ENCODE peak calls at places on chromosomes 12 and 14, in seven cellular contexts. One of them, this sample, is unnamed.
A peak's percentile ranks its signal among the peaks of the same experiment; 100 is the strongest.

GRCh38 chr12:123571343-123571813 is 13.0 kb upstream of the TMED2 start:
- DNase-seq in CD8-positive, alpha-beta memory T cell: no peak
- DNase-seq in A549: peak; percentile 46
- DNase-seq in CD8-positive, alpha-beta T cell: no peak
- DNase-seq in WERI-Rb-1: peak; percentile 9
- DNase-seq in GM23338: peak; percentile 77
- DNase-seq in mammary epithelial cell: peak; percentile 56
- DNase-seq in this sample: peak; percentile 33

GRCh38 chr14:72256055-72256454 is 323.8 kb downstream of the RGS6 start:
- DNase-seq in CD8-positive, alpha-beta memory T cell: no peak
- DNase-seq in A549: no peak
- DNase-seq in CD8-positive, alpha-beta T cell: no peak
- DNase-seq in WERI-Rb-1: no peak
- DNase-seq in GM23338: no peak
- DNase-seq in mammary epithelial cell: peak; percentile 56
- DNase-seq in this sample: no peak

GRCh38 chr14:66380143-66380542 is 106.0 kb upstream of the CCDC196 start:
- DNase-seq in CD8-positive, alpha-beta memory T cell: no peak
- DNase-seq in A549: no peak
- DNase-seq in CD8-positive, alpha-beta T cell: no peak
- DNase-seq in WERI-Rb-1: no peak
- DNase-seq in GM23338: no peak
- DNase-seq in mammary epithelial cell: no peak
- DNase-seq in this sample: no peak

GRCh38 chr14:75340921-75341320 is 62.3 kb downstream of the FOS start:
- DNase-seq in CD8-positive, alpha-beta memory T cell: no peak
- DNase-seq in A549: no peak
- DNase-seq in CD8-positive, alpha-beta T cell: no peak
- DNase-seq in WERI-Rb-1: no peak
- DNase-seq in GM23338: no peak
- DNase-seq in mammary epithelial cell: no peak
- DNase-seq in this sample: no peak

GRCh38 chr12:47744005-47744651 is 14.6 kb downstream of the RAPGEF3 start:
- DNase-seq in CD8-positive, alpha-beta memory T cell: peak; percentile 26
- DNase-seq in A549: peak; percentile 37
- DNase-seq in CD8-positive, alpha-beta T cell: peak; percentile 38
- DNase-seq in WERI-Rb-1: peak; percentile 71
- DNase-seq in GM23338: peak; percentile 94
- DNase-seq in mammary epithelial cell: peak; percentile 73
- DNase-seq in this sample: no peak

GRCh38 chr12:101828463-101829196 is 2.1 kb downstream of the GNPTAB start:
- DNase-seq in CD8-positive, alpha-beta memory T cell: no peak
- DNase-seq in A549: no peak
- DNase-seq in CD8-positive, alpha-beta T cell: no peak
- DNase-seq in WERI-Rb-1: no peak
- DNase-seq in GM23338: no peak
- DNase-seq in mammary epithelial cell: no peak
- DNase-seq in this sample: peak; percentile 48

GRCh38 chr12:73514672-73515071 is 1023.0 kb upstream of the ATXN7L3B start:
- DNase-seq in CD8-positive, alpha-beta memory T cell: no peak
- DNase-seq in A549: peak; percentile 3
- DNase-seq in CD8-positive, alpha-beta T cell: no peak
- DNase-seq in WERI-Rb-1: no peak
- DNase-seq in GM23338: peak; percentile 56
- DNase-seq in mammary epithelial cell: no peak
- DNase-seq in this sample: no peak

GRCh38 chr14:99242816-99243795 is 28.9 kb downstream of the BCL11B start:
- DNase-seq in CD8-positive, alpha-beta memory T cell: no peak
- DNase-seq in A549: no peak
- DNase-seq in CD8-positive, alpha-beta T cell: no peak
- DNase-seq in WERI-Rb-1: no peak
- DNase-seq in GM23338: no peak
- DNase-seq in mammary epithelial cell: no peak
- DNase-seq in this sample: no peak

GRCh38 chr12:78248321-78248720 is 417.6 kb downstream of the NAV3 start:
- DNase-seq in CD8-positive, alpha-beta memory T cell: no peak
- DNase-seq in A549: no peak
- DNase-seq in CD8-positive, alpha-beta T cell: no peak
- DNase-seq in WERI-Rb-1: no peak
- DNase-seq in GM23338: no peak
- DNase-seq in mammary epithelial cell: no peak
- DNase-seq in this sample: no peak

GRCh38 chr12:116604151-116604550 is 45.0 kb downstream of the MAP1LC3B2 start:
- DNase-seq in CD8-positive, alpha-beta memory T cell: no peak
- DNase-seq in A549: no peak
- DNase-seq in CD8-positive, alpha-beta T cell: no peak
- DNase-seq in WERI-Rb-1: no peak
- DNase-seq in GM23338: no peak
- DNase-seq in mammary epithelial cell: no peak
- DNase-seq in this sample: no peak

GRCh38 chr12:93689076-93689834 is 12.1 kb downstream of the CRADD start:
- DNase-seq in CD8-positive, alpha-beta memory T cell: no peak
- DNase-seq in A549: no peak
- DNase-seq in CD8-positive, alpha-beta T cell: no peak
- DNase-seq in WERI-Rb-1: no peak
- DNase-seq in GM23338: no peak
- DNase-seq in mammary epithelial cell: peak; percentile 52
- DNase-seq in this sample: no peak

GRCh38 chr12:94815450-94815849 is 165.1 kb upstream of the TMCC3 start:
- DNase-seq in CD8-positive, alpha-beta memory T cell: no peak
- DNase-seq in A549: no peak
- DNase-seq in CD8-positive, alpha-beta T cell: no peak
- DNase-seq in WERI-Rb-1: no peak
- DNase-seq in GM23338: no peak
- DNase-seq in mammary epithelial cell: no peak
- DNase-seq in this sample: no peak

GRCh38 chr12:94818970-94819369 is 168.6 kb upstream of the TMCC3 start:
- DNase-seq in CD8-positive, alpha-beta memory T cell: no peak
- DNase-seq in A549: no peak
- DNase-seq in CD8-positive, alpha-beta T cell: no peak
- DNase-seq in WERI-Rb-1: no peak
- DNase-seq in GM23338: no peak
- DNase-seq in mammary epithelial cell: no peak
- DNase-seq in this sample: no peak

GRCh38 chr12:94815958-94816357 is 165.6 kb upstream of the TMCC3 start:
- DNase-seq in CD8-positive, alpha-beta memory T cell: no peak
- DNase-seq in A549: no peak
- DNase-seq in CD8-positive, alpha-beta T cell: no peak
- DNase-seq in WERI-Rb-1: no peak
- DNase-seq in GM23338: peak; percentile 96
- DNase-seq in mammary epithelial cell: no peak
- DNase-seq in this sample: peak; percentile 83

GRCh38 chr12:94813314-94813713 is 163.0 kb upstream of the TMCC3 start:
- DNase-seq in CD8-positive, alpha-beta memory T cell: no peak
- DNase-seq in A549: no peak
- DNase-seq in CD8-positive, alpha-beta T cell: no peak
- DNase-seq in WERI-Rb-1: no peak
- DNase-seq in GM23338: peak; percentile 28
- DNase-seq in mammary epithelial cell: no peak
- DNase-seq in this sample: no peak

DNA sequence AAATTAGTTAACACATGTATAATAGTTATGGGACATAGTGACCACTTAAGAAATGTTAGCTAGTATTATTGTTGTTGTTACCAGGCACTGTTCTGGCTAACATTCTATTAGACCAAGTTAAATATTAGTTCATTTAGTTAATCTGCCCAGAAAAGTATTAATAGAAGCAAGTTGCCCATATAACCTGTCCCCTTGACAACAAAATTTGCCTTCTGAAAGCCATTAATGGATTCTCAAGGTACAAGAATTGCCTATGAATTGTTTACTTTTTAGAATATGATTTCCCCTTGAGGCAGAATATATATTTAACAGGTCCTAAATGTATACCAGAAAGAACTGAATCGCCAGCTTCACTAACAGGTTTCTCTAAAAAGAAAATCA is 167.3 kb upstream of the TMCC3 start:
- DNase-seq in CD8-positive, alpha-beta memory T cell: no peak
- DNase-seq in A549: no peak
- DNase-seq in CD8-positive, alpha-beta T cell: no peak
- DNase-seq in WERI-Rb-1: no peak
- DNase-seq in GM23338: no peak
- DNase-seq in mammary epithelial cell: no peak
- DNase-seq in this sample: no peak
- H3K4me3 ChIP-seq in CD8-positive, alpha-beta memory T cell: no peak overlapping the region
- H3K4me3 ChIP-seq in A549: no peak overlapping the region
- H3K4me3 ChIP-seq in CD8-positive, alpha-beta T cell: no peak overlapping the region
- H3K4me3 ChIP-seq in WERI-Rb-1: no peak overlapping the region
- H3K4me3 ChIP-seq in GM23338: no peak overlapping the region
- H3K4me3 ChIP-seq in mammary epithelial cell: no peak overlapping the region
- H3K4me3 ChIP-seq in this sample: no peak overlapping the region

DNA sequence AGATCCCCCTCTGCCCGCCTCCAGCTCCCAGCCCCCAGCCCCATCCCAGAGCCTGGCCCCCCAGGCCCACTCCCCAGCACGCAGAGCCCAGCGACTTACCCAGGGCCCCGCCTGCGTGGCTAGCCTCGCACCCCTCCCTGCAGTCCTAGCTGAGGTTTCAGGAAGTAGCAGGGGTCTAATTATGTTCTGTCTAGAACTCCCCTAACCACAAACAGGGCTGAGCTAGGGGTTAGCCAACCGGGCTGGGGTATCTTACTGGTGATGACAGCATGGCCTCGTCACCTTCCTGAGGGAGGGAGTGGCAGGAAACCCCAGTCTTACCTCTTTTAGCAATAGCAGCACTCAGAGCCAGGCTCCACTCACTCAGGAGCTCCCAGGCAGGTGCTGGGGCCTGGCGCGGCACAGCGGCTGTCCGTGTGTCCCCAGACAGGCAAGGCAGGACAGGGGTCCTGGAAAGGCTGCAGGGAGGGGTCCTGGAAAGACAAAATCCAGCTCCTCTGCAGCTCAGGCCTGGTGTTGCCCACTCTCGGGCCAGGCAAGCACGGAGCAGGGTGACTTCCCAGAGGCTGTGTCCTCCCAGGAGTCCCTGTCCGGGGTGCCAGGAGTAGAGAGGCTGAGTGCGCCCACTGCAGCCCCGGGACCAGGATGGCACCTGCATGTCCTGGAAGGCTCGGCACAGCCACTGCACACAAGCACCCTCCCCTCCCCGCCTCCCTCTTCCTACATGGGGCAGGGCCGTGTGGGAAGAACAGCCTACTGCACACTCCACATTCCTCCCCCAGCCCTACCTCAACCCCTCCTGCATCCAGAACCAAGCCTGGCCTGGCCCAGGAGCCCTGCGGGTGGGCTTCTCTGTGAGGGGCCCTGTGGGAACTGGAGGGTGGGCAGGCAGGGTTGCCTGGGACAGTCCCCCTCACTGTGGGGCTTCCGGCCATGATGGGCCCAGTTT is at the start of gene GPR132:
- DNase-seq in CD8-positive, alpha-beta memory T cell: peak; percentile 90
- DNase-seq in A549: no peak
- DNase-seq in CD8-positive, alpha-beta T cell: peak; percentile 79
- DNase-seq in WERI-Rb-1: no peak
- DNase-seq in GM23338: no peak
- DNase-seq in mammary epithelial cell: peak; percentile 38
- DNase-seq in this sample: peak; percentile 65
- H3K4me3 ChIP-seq in CD8-positive, alpha-beta memory T cell: peak within 1 kb of the TSS; percentile 99
- H3K4me3 ChIP-seq in A549: no peak within 1 kb of the TSS
- H3K4me3 ChIP-seq in CD8-positive, alpha-beta T cell: peak within 1 kb of the TSS; percentile 92
- H3K4me3 ChIP-seq in WERI-Rb-1: no peak within 1 kb of the TSS
- H3K4me3 ChIP-seq in GM23338: no peak within 1 kb of the TSS
- H3K4me3 ChIP-seq in mammary epithelial cell: no peak within 1 kb of the TSS
- H3K4me3 ChIP-seq in this sample: no peak within 1 kb of the TSS

GRCh38 chr12:118190266-118190665 is 54.3 kb downstream of the PEBP1 start:
- DNase-seq in CD8-positive, alpha-beta memory T cell: no peak
- DNase-seq in A549: no peak
- DNase-seq in CD8-positive, alpha-beta T cell: no peak
- DNase-seq in WERI-Rb-1: no peak
- DNase-seq in GM23338: peak; percentile 10
- DNase-seq in mammary epithelial cell: peak; percentile 36
- DNase-seq in this sample: no peak

GRCh38 chr12:118187746-118188390 is 51.9 kb downstream of the PEBP1 start:
- DNase-seq in CD8-positive, alpha-beta memory T cell: no peak
- DNase-seq in A549: no peak
- DNase-seq in CD8-positive, alpha-beta T cell: no peak
- DNase-seq in WERI-Rb-1: no peak
- DNase-seq in GM23338: no peak
- DNase-seq in mammary epithelial cell: no peak
- DNase-seq in this sample: no peak

GRCh38 chr12:118189761-118190181 is 53.8 kb downstream of the PEBP1 start:
- DNase-seq in CD8-positive, alpha-beta memory T cell: no peak
- DNase-seq in A549: no peak
- DNase-seq in CD8-positive, alpha-beta T cell: no peak
- DNase-seq in WERI-Rb-1: peak; percentile 78
- DNase-seq in GM23338: peak; percentile 72
- DNase-seq in mammary epithelial cell: peak; percentile 32
- DNase-seq in this sample: no peak

GRCh38 chr12:118185602-118186397 is 49.9 kb downstream of the PEBP1 start:
- DNase-seq in CD8-positive, alpha-beta memory T cell: no peak
- DNase-seq in A549: no peak
- DNase-seq in CD8-positive, alpha-beta T cell: no peak
- DNase-seq in WERI-Rb-1: no peak
- DNase-seq in GM23338: no peak
- DNase-seq in mammary epithelial cell: peak; percentile 57
- DNase-seq in this sample: no peak

DNA sequence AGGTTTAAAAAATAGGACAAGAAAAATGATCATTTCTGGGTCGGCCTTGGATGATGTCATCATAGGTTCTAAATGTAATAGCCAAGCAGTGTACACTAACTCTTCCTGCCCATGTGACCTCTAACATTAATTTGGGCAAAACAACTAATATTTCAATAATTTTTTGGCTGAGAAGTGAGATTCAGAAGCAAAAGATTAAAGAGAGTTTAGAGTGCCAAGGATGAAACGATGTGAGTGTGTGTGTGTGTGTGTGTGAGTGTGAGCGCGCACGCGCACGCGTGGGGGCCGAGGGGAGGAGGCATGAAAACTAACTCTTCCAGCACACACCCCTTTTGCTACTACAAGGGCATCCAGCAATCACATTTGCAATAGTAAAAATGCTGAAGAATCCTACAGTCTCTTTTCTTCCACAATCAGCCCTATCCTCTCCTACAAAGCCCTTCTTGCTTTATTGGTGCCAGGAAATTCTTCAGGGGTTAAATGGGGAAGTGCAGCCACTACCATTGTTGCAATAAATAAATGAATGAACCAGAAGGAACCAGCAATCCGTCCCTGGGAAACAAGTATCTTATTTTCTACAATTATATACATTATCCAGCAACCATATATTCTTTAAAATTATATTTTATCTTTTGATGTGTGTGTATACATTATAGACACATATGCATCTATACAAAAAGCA is 52.9 kb downstream of the PEBP1 start:
- DNase-seq in CD8-positive, alpha-beta memory T cell: no peak
- DNase-seq in A549: no peak
- DNase-seq in CD8-positive, alpha-beta T cell: no peak
- DNase-seq in WERI-Rb-1: no peak
- DNase-seq in GM23338: peak; percentile 22
- DNase-seq in mammary epithelial cell: peak; percentile 20
- DNase-seq in this sample: no peak
- H3K4me3 ChIP-seq in CD8-positive, alpha-beta memory T cell: no peak overlapping the region
- H3K4me3 ChIP-seq in A549: no peak overlapping the region
- H3K4me3 ChIP-seq in CD8-positive, alpha-beta T cell: no peak overlapping the region
- H3K4me3 ChIP-seq in WERI-Rb-1: no peak overlapping the region
- H3K4me3 ChIP-seq in GM23338: no peak overlapping the region
- H3K4me3 ChIP-seq in mammary epithelial cell: no peak overlapping the region
- H3K4me3 ChIP-seq in this sample: no peak overlapping the region

DNA sequence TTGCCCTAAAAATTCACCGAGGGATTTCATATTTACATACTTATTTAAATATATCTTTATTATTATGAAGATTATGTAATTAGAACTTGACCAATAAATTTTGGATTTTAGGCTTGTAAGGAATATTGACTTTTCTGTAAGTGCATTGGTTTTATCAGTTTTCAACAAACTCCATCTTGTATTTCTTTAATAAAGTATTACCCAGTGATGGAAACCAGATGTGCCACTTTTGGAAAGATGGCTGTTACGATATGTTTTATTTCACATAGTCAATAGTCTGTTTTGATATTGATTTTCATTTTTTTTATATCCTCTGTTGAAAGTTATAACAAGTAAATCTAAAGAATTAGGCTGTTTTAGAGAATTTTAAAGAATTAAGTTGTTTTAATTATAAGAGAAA is 1.8 kb downstream of the MON2 start:
- DNase-seq in CD8-positive, alpha-beta memory T cell: no peak
- DNase-seq in A549: no peak
- DNase-seq in CD8-positive, alpha-beta T cell: no peak
- DNase-seq in WERI-Rb-1: no peak
- DNase-seq in GM23338: no peak
- DNase-seq in mammary epithelial cell: no peak
- DNase-seq in this sample: no peak
- H3K4me3 ChIP-seq in CD8-positive, alpha-beta memory T cell: no peak overlapping the region
- H3K4me3 ChIP-seq in A549: peak overlapping the region; percentile 84
- H3K4me3 ChIP-seq in CD8-positive, alpha-beta T cell: no peak overlapping the region
- H3K4me3 ChIP-seq in WERI-Rb-1: no peak overlapping the region
- H3K4me3 ChIP-seq in GM23338: no peak overlapping the region
- H3K4me3 ChIP-seq in mammary epithelial cell: peak overlapping the region; percentile 84
- H3K4me3 ChIP-seq in this sample: no peak overlapping the region

This sample was measured in Jurkat, Clone E6-1.